ENCODE peak calls at places on chromosomes 3 and 15, in ten cellular contexts. G is endothelial cell; T is iris pigment epithelial cell; V is mucosa of descending colon; F is NCI-H748 treated with DMSO at 0.1 percent for 48 hours; E is fibroblast of mammary gland; C is NCI-H2171; S is activated CD8-positive, alpha-beta memory T cell treated with anti-CD3 and anti-CD28 coated beads for 48 hours; U is activated naive CD8-positive, alpha-beta T cell treated with anti-CD3 and anti-CD28 coated beads for 36 hours; P is NCI-H524. K is an unnamed sample.

GRCh38 chr3:196528639-196529233 is 13.6 kb upstream of the SMCO1 start:
- DNase-seq in S (peak), V (peak), G (peak), F (peak), E (peak), T (peak), C (peak), U (peak), P (no peak), K (peak)

GRCh38 chr3:192571197-192571791 is 156.0 kb downstream of the FGF12 start:
- DNase-seq in T (peak), U (no peak), F (peak), V (no peak), G (no peak), P (peak), S (no peak), C (peak), E (peak), K (peak)

GRCh38 chr3:182964179-182964578 is 16.2 kb downstream of the DCUN1D1 start:
- DNase-seq in G (no peak), P (no peak), V (no peak), T (no peak), S (no peak), C (no peak), F (no peak), U (no peak), E (no peak), K (no peak)

GRCh38 chr15:93515256-93516044 is 426.4 kb upstream of the RGMA start:
- DNase-seq in U (no peak), T (no peak), F (no peak), C (no peak), S (no peak), E (peak), G (no peak), V (no peak), P (no peak), K (no peak)

GRCh38 chr15:68791431-68792283 is 29.0 kb downstream of the ANP32A start:
- DNase-seq in E (no peak), G (no peak), V (no peak), F (no peak), U (peak), C (no peak), P (no peak), S (no peak), T (no peak), K (no peak)

GRCh38 chr3:98556164-98557130 is 24.7 kb downstream of the GPR15 start:
- DNase-seq in C (no peak), G (no peak), E (no peak), S (no peak), U (peak), T (no peak), F (no peak), P (no peak), V (no peak), K (no peak)

GRCh38 chr15:76953913-76954312 is 22.4 kb downstream of the RCN2 start:
- DNase-seq in G (no peak), C (no peak), F (no peak), S (no peak), T (no peak), U (no peak), P (no peak), E (no peak), V (no peak), K (no peak)

GRCh38 chr3:150402217-150402616 is 5.9 kb upstream of the TSC22D2 start:
- DNase-seq in E (no peak), U (no peak), T (no peak), C (no peak), V (no peak), P (no peak), S (no peak), F (no peak), G (no peak), K (no peak)

GRCh38 chr3:42535981-42536784 is 33.7 kb downstream of the VIPR1 start:
- DNase-seq in S (no peak), G (peak), F (no peak), U (peak), T (peak), P (no peak), V (no peak), C (no peak), E (peak), K (peak)

GRCh38 chr3:143975549-143976152 is 4.0 kb downstream of the DIPK2A start:
- DNase-seq in U (no peak), P (no peak), E (peak), C (no peak), T (peak), G (no peak), S (no peak), V (no peak), F (peak), K (no peak)